ENCODE peak calls at places on chromosome 4, in ten cellular contexts. One of them, this sample, is unnamed.

GRCh38 chr4:23733911-23734458 is 155.9 kb downstream of the PPARGC1A start:
- DNase-seq in fibroblast of lung: no peak
- DNase-seq in heart right ventricle: no peak
- DNase-seq in bronchial epithelial cell: no peak
- DNase-seq in osteocyte: no peak
- DNase-seq in fibroblast of pulmonary artery: no peak
- DNase-seq in A549: no peak
- DNase-seq in AG09309: no peak
- DNase-seq in GM23338: no peak
- DNase-seq in GM06990: no peak
- DNase-seq in this sample: no peak

GRCh38 chr4:24248674-24249644 is 335.4 kb downstream of the DHX15 start:
- DNase-seq in fibroblast of lung: no peak
- DNase-seq in heart right ventricle: peak
- DNase-seq in bronchial epithelial cell: no peak
- DNase-seq in osteocyte: no peak
- DNase-seq in fibroblast of pulmonary artery: no peak
- DNase-seq in A549: no peak
- DNase-seq in AG09309: no peak
- DNase-seq in GM23338: no peak
- DNase-seq in GM06990: no peak
- DNase-seq in this sample: no peak

GRCh38 chr4:118290951-118291350 is 61.9 kb downstream of the PRSS12 start:
- DNase-seq in fibroblast of lung: peak
- DNase-seq in heart right ventricle: no peak
- DNase-seq in bronchial epithelial cell: no peak
- DNase-seq in osteocyte: no peak
- DNase-seq in fibroblast of pulmonary artery: no peak
- DNase-seq in A549: no peak
- DNase-seq in AG09309: no peak
- DNase-seq in GM23338: no peak
- DNase-seq in GM06990: no peak
- DNase-seq in this sample: no peak

GRCh38 chr4:33160126-33160525 is 2440.0 kb downstream of the PCDH7 start:
- DNase-seq in fibroblast of lung: no peak
- DNase-seq in heart right ventricle: no peak
- DNase-seq in bronchial epithelial cell: peak
- DNase-seq in osteocyte: no peak
- DNase-seq in fibroblast of pulmonary artery: peak
- DNase-seq in A549: peak
- DNase-seq in AG09309: peak
- DNase-seq in GM23338: peak
- DNase-seq in GM06990: no peak
- DNase-seq in this sample: no peak

GRCh38 chr4:76752911-76753494 is 144.9 kb downstream of the SOWAHB start:
- DNase-seq in fibroblast of lung: peak
- DNase-seq in heart right ventricle: no peak
- DNase-seq in bronchial epithelial cell: peak
- DNase-seq in osteocyte: no peak
- DNase-seq in fibroblast of pulmonary artery: peak
- DNase-seq in A549: peak
- DNase-seq in AG09309: peak
- DNase-seq in GM23338: no peak
- DNase-seq in GM06990: no peak
- DNase-seq in this sample: no peak

GRCh38 chr4:76306882-76307669 is 543 bp downstream of the STBD1 start:
- DNase-seq in fibroblast of lung: peak
- DNase-seq in heart right ventricle: peak
- DNase-seq in bronchial epithelial cell: peak
- DNase-seq in osteocyte: no peak
- DNase-seq in fibroblast of pulmonary artery: peak
- DNase-seq in A549: peak
- DNase-seq in AG09309: peak
- DNase-seq in GM23338: peak
- DNase-seq in GM06990: no peak
- DNase-seq in this sample: peak

GRCh38 chr4:165332502-165332901 is 5.0 kb downstream of the MSMO1 start:
- DNase-seq in fibroblast of lung: no peak
- DNase-seq in heart right ventricle: no peak
- DNase-seq in bronchial epithelial cell: no peak
- DNase-seq in osteocyte: no peak
- DNase-seq in fibroblast of pulmonary artery: no peak
- DNase-seq in A549: no peak
- DNase-seq in AG09309: no peak
- DNase-seq in GM23338: no peak
- DNase-seq in GM06990: no peak
- DNase-seq in this sample: no peak

GRCh38 chr4:168868044-168868855 is 141.8 kb downstream of the CBR4 start:
- DNase-seq in fibroblast of lung: peak
- DNase-seq in heart right ventricle: no peak
- DNase-seq in bronchial epithelial cell: peak
- DNase-seq in osteocyte: no peak
- DNase-seq in fibroblast of pulmonary artery: peak
- DNase-seq in A549: no peak
- DNase-seq in AG09309: no peak
- DNase-seq in GM23338: no peak
- DNase-seq in GM06990: no peak
- DNase-seq in this sample: no peak

GRCh38 chr4:47469951-47470350 is 6.4 kb upstream of the COMMD8 start:
- DNase-seq in fibroblast of lung: peak
- DNase-seq in heart right ventricle: no peak
- DNase-seq in bronchial epithelial cell: peak
- DNase-seq in osteocyte: no peak
- DNase-seq in fibroblast of pulmonary artery: peak
- DNase-seq in A549: no peak
- DNase-seq in AG09309: peak
- DNase-seq in GM23338: no peak
- DNase-seq in GM06990: no peak
- DNase-seq in this sample: no peak

GRCh38 chr4:186840771-186841301 is 117.2 kb upstream of the FAT1 start:
- DNase-seq in fibroblast of lung: no peak
- DNase-seq in heart right ventricle: peak
- DNase-seq in bronchial epithelial cell: no peak
- DNase-seq in osteocyte: no peak
- DNase-seq in fibroblast of pulmonary artery: no peak
- DNase-seq in A549: no peak
- DNase-seq in AG09309: no peak
- DNase-seq in GM23338: no peak
- DNase-seq in GM06990: no peak
- DNase-seq in this sample: no peak

GRCh38 chr4:28432348-28433025 is 1571.8 kb downstream of the STIM2 start:
- DNase-seq in fibroblast of lung: no peak
- DNase-seq in heart right ventricle: no peak
- DNase-seq in bronchial epithelial cell: no peak
- DNase-seq in osteocyte: no peak
- DNase-seq in fibroblast of pulmonary artery: no peak
- DNase-seq in A549: no peak
- DNase-seq in AG09309: no peak
- DNase-seq in GM23338: no peak
- DNase-seq in GM06990: no peak
- DNase-seq in this sample: no peak

GRCh38 chr4:144705861-144706590 is 60.1 kb downstream of the HHIP start:
- DNase-seq in fibroblast of lung: no peak
- DNase-seq in heart right ventricle: no peak
- DNase-seq in bronchial epithelial cell: no peak
- DNase-seq in osteocyte: no peak
- DNase-seq in fibroblast of pulmonary artery: no peak
- DNase-seq in A549: no peak
- DNase-seq in AG09309: no peak
- DNase-seq in GM23338: no peak
- DNase-seq in GM06990: no peak
- DNase-seq in this sample: no peak

GRCh38 chr4:75142850-75143249 is 209.9 kb downstream of the PARM1 start:
- DNase-seq in fibroblast of lung: peak
- DNase-seq in heart right ventricle: no peak
- DNase-seq in bronchial epithelial cell: no peak
- DNase-seq in osteocyte: no peak
- DNase-seq in fibroblast of pulmonary artery: no peak
- DNase-seq in A549: no peak
- DNase-seq in AG09309: no peak
- DNase-seq in GM23338: no peak
- DNase-seq in GM06990: no peak
- DNase-seq in this sample: no peak

GRCh38 chr4:127555106-127555505 is 77.7 kb upstream of the INTU start:
- DNase-seq in fibroblast of lung: no peak
- DNase-seq in heart right ventricle: no peak
- DNase-seq in bronchial epithelial cell: peak
- DNase-seq in osteocyte: no peak
- DNase-seq in fibroblast of pulmonary artery: no peak
- DNase-seq in A549: no peak
- DNase-seq in AG09309: no peak
- DNase-seq in GM23338: no peak
- DNase-seq in GM06990: no peak
- DNase-seq in this sample: no peak

GRCh38 chr4:61619528-61619927 is 419.4 kb downstream of the ADGRL3 start:
- DNase-seq in fibroblast of lung: no peak
- DNase-seq in heart right ventricle: no peak
- DNase-seq in bronchial epithelial cell: no peak
- DNase-seq in osteocyte: no peak
- DNase-seq in fibroblast of pulmonary artery: no peak
- DNase-seq in A549: peak
- DNase-seq in AG09309: no peak
- DNase-seq in GM23338: peak
- DNase-seq in GM06990: no peak
- DNase-seq in this sample: no peak

GRCh38 chr4:154822775-154823174 is 41.7 kb downstream of the RBM46 start:
- DNase-seq in fibroblast of lung: peak
- DNase-seq in heart right ventricle: no peak
- DNase-seq in bronchial epithelial cell: peak
- DNase-seq in osteocyte: no peak
- DNase-seq in fibroblast of pulmonary artery: peak
- DNase-seq in A549: no peak
- DNase-seq in AG09309: peak
- DNase-seq in GM23338: no peak
- DNase-seq in GM06990: no peak
- DNase-seq in this sample: no peak

DNA sequence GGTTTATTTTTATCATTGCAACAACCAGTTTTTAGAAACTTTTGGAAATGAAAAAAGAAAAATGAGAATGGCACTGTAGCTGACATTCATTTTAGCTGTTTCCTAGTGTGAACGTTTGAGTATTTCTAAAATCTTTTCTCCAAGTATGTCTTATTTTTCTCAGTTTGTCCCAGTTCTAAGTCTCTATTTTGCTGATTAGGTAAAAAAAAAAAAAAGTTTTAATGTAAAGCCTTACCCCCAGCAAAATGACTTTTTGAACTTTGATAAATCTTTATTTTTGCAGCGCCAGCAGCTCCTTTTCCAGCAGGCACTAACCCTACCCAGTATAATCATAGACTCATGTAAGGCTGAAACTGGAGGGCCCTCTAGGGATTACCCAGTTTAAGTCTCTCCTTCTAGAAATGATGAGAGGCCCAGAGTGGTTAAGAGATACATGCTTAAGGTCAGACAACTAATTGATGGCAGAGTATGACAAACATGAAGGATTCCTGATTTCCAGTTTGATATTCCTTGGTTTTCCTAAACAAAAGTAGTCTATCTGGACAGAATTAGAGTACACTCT is 84.3 kb upstream of the SLC4A4 start:
- DNase-seq in fibroblast of lung: no peak
- DNase-seq in heart right ventricle: no peak
- DNase-seq in bronchial epithelial cell: no peak
- DNase-seq in osteocyte: no peak
- DNase-seq in fibroblast of pulmonary artery: no peak
- DNase-seq in A549: no peak
- DNase-seq in AG09309: no peak
- DNase-seq in GM23338: no peak
- DNase-seq in GM06990: no peak
- DNase-seq in this sample: no peak
- TF ChIP-seq CTCF in fibroblast of lung: no peak
- TF ChIP-seq CTCF in heart right ventricle: no peak
- TF ChIP-seq CTCF in bronchial epithelial cell: no peak
- TF ChIP-seq CTCF in osteocyte: no peak
- TF ChIP-seq CTCF in fibroblast of pulmonary artery: no peak
- TF ChIP-seq CTCF in A549: no peak
- TF ChIP-seq CTCF in AG09309: no peak
- TF ChIP-seq CTCF in GM23338: no peak
- TF ChIP-seq CTCF in GM06990: no peak
- TF ChIP-seq CTCF in this sample: no peak

GRCh38 chr4:30863031-30863430 is 142.9 kb downstream of the PCDH7 start:
- DNase-seq in fibroblast of lung: peak
- DNase-seq in heart right ventricle: no peak
- DNase-seq in bronchial epithelial cell: peak
- DNase-seq in osteocyte: no peak
- DNase-seq in fibroblast of pulmonary artery: peak
- DNase-seq in A549: no peak
- DNase-seq in AG09309: peak
- DNase-seq in GM23338: no peak
- DNase-seq in GM06990: no peak
- DNase-seq in this sample: no peak
- TF ChIP-seq CTCF in fibroblast of lung: no peak
- TF ChIP-seq CTCF in heart right ventricle: no peak
- TF ChIP-seq CTCF in bronchial epithelial cell: no peak
- TF ChIP-seq CTCF in osteocyte: no peak
- TF ChIP-seq CTCF in fibroblast of pulmonary artery: no peak
- TF ChIP-seq CTCF in A549: no peak
- TF ChIP-seq CTCF in AG09309: no peak
- TF ChIP-seq CTCF in GM23338: no peak
- TF ChIP-seq CTCF in GM06990: no peak
- TF ChIP-seq CTCF in this sample: no peak

GRCh38 chr4:108774809-108775530 is 12.1 kb upstream of the ETNPPL start:
- DNase-seq in fibroblast of lung: no peak
- DNase-seq in heart right ventricle: peak
- DNase-seq in bronchial epithelial cell: no peak
- DNase-seq in osteocyte: no peak
- DNase-seq in fibroblast of pulmonary artery: no peak
- DNase-seq in A549: peak
- DNase-seq in AG09309: no peak
- DNase-seq in GM23338: peak
- DNase-seq in GM06990: no peak
- DNase-seq in this sample: no peak
- TF ChIP-seq CTCF in fibroblast of lung: no peak
- TF ChIP-seq CTCF in heart right ventricle: peak
- TF ChIP-seq CTCF in bronchial epithelial cell: peak
- TF ChIP-seq CTCF in osteocyte: no peak
- TF ChIP-seq CTCF in fibroblast of pulmonary artery: no peak
- TF ChIP-seq CTCF in A549: no peak
- TF ChIP-seq CTCF in AG09309: no peak
- TF ChIP-seq CTCF in GM23338: no peak
- TF ChIP-seq CTCF in GM06990: no peak
- TF ChIP-seq CTCF in this sample: no peak

GRCh38 chr4:176709417-176709816 is 83.3 kb downstream of the VEGFC start:
- DNase-seq in fibroblast of lung: peak
- DNase-seq in heart right ventricle: no peak
- DNase-seq in bronchial epithelial cell: peak
- DNase-seq in osteocyte: no peak
- DNase-seq in fibroblast of pulmonary artery: peak
- DNase-seq in A549: no peak
- DNase-seq in AG09309: no peak
- DNase-seq in GM23338: no peak
- DNase-seq in GM06990: no peak
- DNase-seq in this sample: no peak

DNA sequence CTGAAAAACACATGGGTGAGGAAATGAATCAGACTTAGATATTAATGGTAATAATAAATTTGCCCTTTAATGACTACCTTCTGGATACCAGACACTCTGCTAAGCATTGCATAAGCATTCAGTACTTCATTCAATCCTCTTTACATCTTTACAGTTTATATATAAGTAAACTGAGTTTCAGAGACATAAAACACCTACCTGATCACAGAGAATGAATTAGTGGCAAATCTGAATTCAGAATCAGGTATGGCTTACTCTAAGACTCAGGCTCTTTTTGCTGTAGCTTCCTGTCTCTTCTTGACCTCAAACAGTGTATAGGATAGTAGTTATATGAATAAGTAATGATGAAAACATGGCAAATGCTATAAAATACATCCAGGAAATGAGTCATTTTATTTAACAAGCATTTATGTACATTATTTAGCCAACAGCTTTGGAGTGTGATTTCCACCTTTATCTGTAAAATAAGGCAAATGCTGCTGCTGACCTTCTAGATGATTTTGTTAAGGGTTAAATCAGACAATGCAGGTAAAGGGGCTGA is 83.9 kb downstream of the VEGFC start:
- DNase-seq in fibroblast of lung: peak
- DNase-seq in heart right ventricle: no peak
- DNase-seq in bronchial epithelial cell: peak
- DNase-seq in osteocyte: no peak
- DNase-seq in fibroblast of pulmonary artery: no peak
- DNase-seq in A549: no peak
- DNase-seq in AG09309: no peak
- DNase-seq in GM23338: no peak
- DNase-seq in GM06990: no peak
- DNase-seq in this sample: no peak
- TF ChIP-seq CTCF in fibroblast of lung: no peak
- TF ChIP-seq CTCF in heart right ventricle: no peak
- TF ChIP-seq CTCF in bronchial epithelial cell: no peak
- TF ChIP-seq CTCF in osteocyte: no peak
- TF ChIP-seq CTCF in fibroblast of pulmonary artery: no peak
- TF ChIP-seq CTCF in A549: no peak
- TF ChIP-seq CTCF in AG09309: no peak
- TF ChIP-seq CTCF in GM23338: no peak
- TF ChIP-seq CTCF in GM06990: no peak
- TF ChIP-seq CTCF in this sample: no peak

This sample was measured in GM13977.